ENCODE peak calls at places on chromosomes 13 and 19, in seven cellular contexts. R is cardiac fibroblast; O is CD8-positive, alpha-beta T cell; Q is upper lobe of right lung; L is PC-9; J is bronchial epithelial cell; F is AG10803. U is an unnamed sample.

GRCh38 chr13:94704347-94705080 is 7.8 kb downstream of the SOX21 start:
- DNase-seq in R (no peak), O (no peak), Q (no peak), L (no peak), J (no peak), F (no peak), U (no peak)

GRCh38 chr13:75359266-75359665 is 122.7 kb downstream of the TBC1D4 start:
- DNase-seq in R (peak; percentile 72), O (no peak), Q (no peak), L (no peak), J (peak; percentile 84), F (peak; percentile 92), U (peak; percentile 48)

GRCh38 chr13:72985610-72986009 is 73.2 kb upstream of the KLF5 start:
- DNase-seq in R (no peak), O (no peak), Q (no peak), L (no peak), J (no peak), F (no peak), U (no peak)

GRCh38 chr13:32911506-32911905 is 104.7 kb upstream of the KL start:
- DNase-seq in R (peak; percentile 50), O (no peak), Q (no peak), L (no peak), J (peak; percentile 64), F (peak; percentile 57), U (no peak)

GRCh38 chr13:110129076-110129475 is 177.9 kb downstream of the COL4A1 start:
- DNase-seq in R (no peak), O (no peak), Q (no peak), L (no peak), J (no peak), F (no peak), U (no peak)

GRCh38 chr13:79749985-79750551 is 269.1 kb downstream of the NDFIP2 start:
- DNase-seq in R (peak; percentile 99), O (no peak), Q (no peak), L (peak; percentile 58), J (peak; percentile 71), F (peak; percentile 100), U (peak; percentile 85)

GRCh38 chr13:83738407-83738806 is 143.9 kb downstream of the SLITRK1 start:
- DNase-seq in R (no peak), O (no peak), Q (no peak), L (no peak), J (no peak), F (no peak), U (no peak)

GRCh38 chr19:46404039-46404883 is 9.1 kb downstream of the CCDC8 start:
- DNase-seq in R (peak; percentile 61), O (no peak), Q (no peak), L (no peak), J (no peak), F (peak; percentile 48), U (no peak)

GRCh38 chr13:46170268-46170667 is 11.7 kb downstream of the LCP1 start:
- DNase-seq in R (no peak), O (no peak), Q (no peak), L (no peak), J (no peak), F (no peak), U (no peak)

GRCh38 chr19:30387311-30388115 is 15.3 kb downstream of the ZNF536 start:
- DNase-seq in R (no peak), O (no peak), Q (no peak), L (no peak), J (no peak), F (no peak), U (no peak)

GRCh38 chr19:46428278-46429141 is at the start of gene PNMA8C:
- DNase-seq in R (peak; percentile 63), O (peak; percentile 37), Q (peak; percentile 82), L (no peak), J (no peak), F (peak; percentile 45), U (no peak)

GRCh38 chr19:4539697-4540581 is at the start of gene LRG1:
- DNase-seq in R (peak; percentile 92), O (no peak), Q (peak; percentile 90), L (peak; percentile 70), J (peak; percentile 65), F (no peak), U (no peak)

GRCh38 chr19:10971107-10971715 is 10.4 kb downstream of the SMARCA4 start:
- DNase-seq in R (no peak), O (no peak), Q (no peak), L (no peak), J (no peak), F (no peak), U (no peak)

GRCh38 chr13:30745917-30746686 is 10.8 kb downstream of the ALOX5AP start:
- DNase-seq in R (peak; percentile 60), O (no peak), Q (no peak), L (no peak), J (peak; percentile 13), F (no peak), U (no peak)

GRCh38 chr13:109941221-109941620 is 154.8 kb upstream of the IRS2 start:
- DNase-seq in R (no peak), O (no peak), Q (no peak), L (no peak), J (peak; percentile 33), F (no peak), U (no peak)

GRCh38 chr13:100675660-100676129 is 1.1 kb upstream of the TMTC4 start:
- DNase-seq in R (no peak), O (no peak), Q (no peak), L (no peak), J (no peak), F (no peak), U (no peak)

GRCh38 chr19:40791349-40791748 is 7.6 kb upstream of the EGLN2 start:
- DNase-seq in R (no peak), O (no peak), Q (no peak), L (no peak), J (no peak), F (no peak), U (no peak)

GRCh38 chr19:29467824-29468401 is 57.9 kb upstream of the VSTM2B start:
- DNase-seq in R (peak; percentile 35), O (no peak), Q (no peak), L (peak; percentile 48), J (peak; percentile 5), F (peak; percentile 20), U (peak; percentile 4)

GRCh38 chr13:45674908-45675307 is 27.2 kb upstream of the CBY2 start:
- DNase-seq in R (peak; percentile 57), O (no peak), Q (no peak), L (no peak), J (peak; percentile 68), F (peak; percentile 91), U (peak; percentile 66)

GRCh38 chr13:111114362-111115050 is 604 bp upstream of the ARHGEF7 start:
- DNase-seq in R (peak; percentile 15), O (no peak), Q (peak; percentile 77), L (no peak), J (peak; percentile 21), F (peak; percentile 49), U (no peak)

GRCh38 chr13:59745395-59745788 is 418.3 kb downstream of the DIAPH3 start:
- DNase-seq in R (peak; percentile 35), O (no peak), Q (no peak), L (no peak), J (peak; percentile 49), F (peak; percentile 41), U (no peak)

GRCh38 chr13:49669735-49670309 is 21.5 kb downstream of the EBPL start:
- DNase-seq in R (peak; percentile 78), O (no peak), Q (no peak), L (no peak), J (peak; percentile 70), F (peak; percentile 65), U (peak; percentile 33)

GRCh38 chr13:36288794-36289391 is 8.7 kb downstream of the CCDC169 start:
- DNase-seq in R (no peak), O (no peak), Q (no peak), L (no peak), J (no peak), F (no peak), U (no peak)

GRCh38 chr13:32010137-32010536 is 21.4 kb upstream of the FRY start:
- DNase-seq in R (no peak), O (no peak), Q (no peak), L (no peak), J (no peak), F (peak; percentile 67), U (no peak)

GRCh38 chr19:46791944-46792343 is 3.5 kb upstream of the SLC1A5 start:
- DNase-seq in R (no peak), O (no peak), Q (no peak), L (no peak), J (no peak), F (no peak), U (no peak)

GRCh38 chr13:78317030-78317429 is 286.3 kb downstream of the POU4F1 start:
- DNase-seq in R (peak; percentile 14), O (no peak), Q (no peak), L (no peak), J (no peak), F (no peak), U (peak; percentile 2)

GRCh38 chr19:7861619-7862412 is 12.4 kb downstream of the PRR36 start:
- DNase-seq in R (no peak), O (no peak), Q (no peak), L (no peak), J (no peak), F (no peak), U (no peak)
- H3K4me3 ChIP-seq in R (no peak overlapping the region), O (peak overlapping the region; percentile 60), Q (peak overlapping the region; percentile 15), L (peak overlapping the region; percentile 17), J (peak overlapping the region; percentile 33), F (no peak overlapping the region), U (no peak overlapping the region)

DNA sequence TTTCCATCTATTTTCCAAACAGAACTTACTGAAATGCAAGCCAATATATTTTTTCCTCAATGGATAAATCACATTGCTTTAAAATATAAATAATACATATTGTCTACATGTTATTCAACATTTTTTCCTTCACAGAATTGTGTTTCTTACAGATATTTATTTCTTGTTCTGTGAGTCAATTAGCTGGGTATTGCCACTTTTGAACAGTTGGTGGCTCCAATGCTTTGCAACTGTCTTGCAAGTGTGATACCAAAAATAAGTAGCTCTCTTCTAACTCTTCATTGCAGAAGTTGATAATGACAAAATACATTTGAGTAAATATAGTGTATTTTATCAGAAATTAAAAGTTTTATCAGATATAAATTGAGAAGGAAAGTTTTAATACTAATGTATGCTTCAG is 17.1 kb upstream of the GPC5 start:
- DNase-seq in R (peak; percentile 51), O (no peak), Q (no peak), L (no peak), J (peak; percentile 25), F (peak; percentile 5), U (no peak)
- TF ChIP-seq CTCF in R (peak; percentile 25), O (no peak), Q (peak; percentile 46), L (peak; percentile 42), J (no peak), F (peak; percentile 22), U (peak; percentile 14)

GRCh38 chr19:35327642-35328041 is 1.3 kb upstream of the CD22 start:
- DNase-seq in R (no peak), O (no peak), Q (no peak), L (no peak), J (no peak), F (no peak), U (no peak)
- H3K4me3 ChIP-seq in R (no peak overlapping the region), O (no peak overlapping the region), Q (no peak overlapping the region), L (no peak overlapping the region), J (no peak overlapping the region), F (no peak overlapping the region), U (no peak overlapping the region)

DNA sequence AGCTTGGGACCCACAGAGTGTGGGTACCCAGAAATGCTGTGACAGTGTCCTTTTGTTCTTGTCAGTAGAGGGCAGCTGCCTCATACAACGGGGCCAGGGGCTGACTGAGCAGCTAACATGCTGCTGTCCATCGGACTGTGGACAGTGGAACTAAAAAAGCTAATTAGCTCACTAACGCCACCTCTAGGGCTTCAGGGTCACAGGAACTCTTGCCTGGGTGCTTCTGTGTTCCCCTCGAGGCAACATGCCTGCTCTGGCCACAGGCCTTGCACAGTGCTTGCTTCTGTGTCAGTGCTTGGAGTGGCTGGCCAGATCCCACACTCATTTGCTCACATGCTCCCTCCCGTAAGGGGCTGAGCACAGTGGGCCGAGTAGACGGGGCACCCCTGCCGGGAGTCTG is 377.0 kb downstream of the OLFM4 start:
- DNase-seq in R (no peak), O (no peak), Q (no peak), L (no peak), J (no peak), F (no peak), U (no peak)
- TF ChIP-seq CTCF in R (no peak), O (no peak), Q (no peak), L (no peak), J (no peak), F (no peak), U (no peak)

U was measured in HFF-Myc.